ENCODE peak calls at places on chromosomes 5 and 9, in ten cellular contexts. Y, L, C, R, U, I, T, F, A and P are unnamed samples.
A peak's percentile ranks its signal among the peaks of the same experiment; 100 is the strongest.

GRCh38 chr5:129271309-129271708 is 176.8 kb downstream of the ISOC1 start:
- DNase-seq in C (no peak), Y (no peak), U (peak; percentile 58), R (no peak), I (no peak), F (peak; percentile 19), A (no peak), T (peak; percentile 9), L (peak; percentile 33), P (no peak)

GRCh38 chr9:121577201-121577600 is 74.2 kb upstream of the DAB2IP start:
- DNase-seq in A (no peak), F (no peak), U (no peak), C (no peak), T (no peak), I (no peak), L (no peak), R (no peak), Y (no peak), P (no peak)

GRCh38 chr9:79362100-79363081 is 209.4 kb upstream of the TLE4 start:
- DNase-seq in C (no peak), I (no peak), L (peak; percentile 60), T (peak; percentile 82), R (no peak), F (no peak), U (peak; percentile 59), Y (no peak), A (no peak), P (no peak)

GRCh38 chr5:17192191-17192590 is 25.2 kb upstream of the BASP1 start:
- DNase-seq in U (no peak), C (no peak), Y (no peak), F (no peak), T (no peak), L (no peak), I (no peak), A (no peak), R (no peak), P (no peak)

GRCh38 chr9:137083418-137084004 is 3.3 kb upstream of the MAN1B1 start:
- DNase-seq in C (peak; percentile 97), U (peak; percentile 96), L (peak; percentile 97), F (peak; percentile 94), I (peak; percentile 89), T (peak; percentile 86), Y (peak; percentile 42), A (no peak), R (no peak), P (no peak)

GRCh38 chr5:157574456-157575095 is 999 bp downstream of the ADAM19 start:
- DNase-seq in C (no peak), T (no peak), R (peak; percentile 45), Y (peak; percentile 16), L (no peak), F (no peak), U (no peak), I (no peak), A (no peak), P (peak; percentile 51)

GRCh38 chr5:154189819-154190651 is 498 bp upstream of the GALNT10 start:
- DNase-seq in C (peak; percentile 74), Y (peak; percentile 74), I (no peak), R (peak; percentile 86), T (peak; percentile 83), F (peak; percentile 51), A (peak; percentile 76), U (peak; percentile 93), L (peak; percentile 35), P (peak; percentile 78)

GRCh38 chr9:137784046-137784445 is 93.5 kb upstream of the CACNA1B start:
- DNase-seq in F (no peak), U (no peak), C (no peak), I (no peak), R (no peak), L (no peak), A (no peak), T (peak; percentile 26), Y (no peak), P (no peak)

GRCh38 chr5:124702442-124703024 is 43.9 kb downstream of the ZNF608 start:
- DNase-seq in R (no peak), L (no peak), F (no peak), U (no peak), Y (no peak), C (peak; percentile 19), I (no peak), A (no peak), T (no peak), P (no peak)

GRCh38 chr9:76198336-76198735 is 195.9 kb downstream of the RFK start:
- DNase-seq in F (no peak), L (no peak), Y (no peak), I (no peak), U (peak; percentile 11), A (no peak), C (peak; percentile 84), T (no peak), R (no peak), P (no peak)

GRCh38 chr5:55538621-55539020 is 3.9 kb upstream of the PLPP1 start:
- DNase-seq in I (no peak), L (no peak), A (no peak), C (peak; percentile 18), F (no peak), T (no peak), U (no peak), R (no peak), Y (no peak), P (no peak)

GRCh38 chr9:98176391-98177259 is 15.8 kb downstream of the CORO2A start:
- DNase-seq in U (no peak), F (no peak), R (no peak), L (no peak), T (no peak), A (peak; percentile 62), Y (no peak), C (no peak), I (no peak), P (peak; percentile 1)

DNA sequence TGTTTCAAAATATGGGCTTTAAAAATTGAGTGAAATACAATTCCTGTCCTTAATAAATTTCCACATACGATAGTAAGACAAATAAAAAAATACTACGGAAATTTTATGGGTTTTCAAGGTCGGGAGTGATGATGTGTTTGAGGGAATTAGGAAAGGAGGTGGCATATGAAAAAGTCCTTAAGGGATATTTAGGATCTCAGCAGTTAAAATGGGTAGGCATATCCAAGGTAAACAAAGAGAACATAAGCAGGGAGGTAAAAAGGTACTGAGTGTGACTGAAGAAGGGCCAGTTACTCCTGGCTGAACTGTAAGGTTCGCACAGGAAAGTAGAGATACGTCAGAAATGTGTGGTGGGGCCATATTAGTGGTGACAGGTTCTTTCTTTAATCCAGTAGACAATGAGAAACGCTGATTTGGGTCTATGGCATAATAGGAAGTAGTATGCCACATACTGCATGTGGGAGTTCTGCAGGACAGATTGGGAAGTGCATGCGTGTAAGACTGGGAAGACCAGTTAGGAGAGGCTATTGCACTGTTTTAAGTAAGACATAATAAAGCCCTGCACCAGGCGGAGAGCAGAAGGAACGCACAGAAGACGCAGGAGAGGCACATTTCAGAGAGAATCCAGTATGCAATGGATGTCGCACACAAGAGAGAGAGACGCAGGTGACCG is 932 bp upstream of the HMGCR start:
- DNase-seq in L (peak; percentile 89), F (peak; percentile 73), U (peak; percentile 80), T (peak; percentile 90), R (peak; percentile 69), A (peak; percentile 80), I (peak; percentile 81), C (peak; percentile 89), Y (peak; percentile 21), P (no peak)
- TF ChIP-seq CTCF in L (peak; percentile 53), F (no peak), U (peak; percentile 45), T (no peak), R (peak; percentile 8), A (peak; percentile 33), I (peak; percentile 16), C (peak; percentile 32), Y (no peak), P (peak; percentile 56)

GRCh38 chr5:137498301-137498735 is 808 bp downstream of the SPOCK1 start:
- DNase-seq in U (no peak), L (peak; percentile 15), T (peak; percentile 19), A (no peak), F (no peak), R (no peak), I (no peak), Y (peak; percentile 18), C (no peak), P (peak; percentile 63)

GRCh38 chr5:137500616-137501225 is 1.6 kb upstream of the SPOCK1 start:
- DNase-seq in F (no peak), T (no peak), R (no peak), A (no peak), L (no peak), U (no peak), Y (no peak), I (no peak), C (no peak), P (no peak)

GRCh38 chr5:137498736-137499505 is at the start of gene SPOCK1:
- DNase-seq in R (peak; percentile 81), T (peak; percentile 75), U (peak; percentile 80), F (peak; percentile 12), L (peak; percentile 47), C (peak; percentile 61), Y (peak; percentile 54), A (no peak), I (no peak), P (peak; percentile 85)

GRCh38 chr5:137496919-137497318 is 2.2 kb downstream of the SPOCK1 start:
- DNase-seq in I (peak; percentile 19), Y (no peak), C (no peak), U (no peak), R (no peak), F (no peak), T (no peak), A (no peak), L (no peak), P (no peak)

GRCh38 chr5:137497396-137498290 is 1.5 kb downstream of the SPOCK1 start:
- DNase-seq in T (peak; percentile 35), C (no peak), F (no peak), Y (peak; percentile 43), L (peak; percentile 31), I (no peak), A (no peak), R (no peak), U (peak; percentile 28), P (no peak)
- TF ChIP-seq CTCF in T (peak; percentile 28), C (no peak), F (no peak), Y (no peak), L (peak; percentile 40), I (no peak), A (no peak), R (no peak), U (no peak), P (no peak)

GRCh38 chr5:140169410-140169809 is 5.6 kb upstream of the CYSTM1 start:
- DNase-seq in R (no peak), Y (no peak), C (peak; percentile 45), A (no peak), T (peak; percentile 33), F (no peak), L (no peak), U (peak; percentile 28), I (no peak), P (no peak)
- TF ChIP-seq CTCF in R (no peak), Y (no peak), C (no peak), A (peak; percentile 14), T (no peak), F (peak; percentile 65), L (no peak), U (peak; percentile 5), I (peak; percentile 6), P (no peak)

DNA sequence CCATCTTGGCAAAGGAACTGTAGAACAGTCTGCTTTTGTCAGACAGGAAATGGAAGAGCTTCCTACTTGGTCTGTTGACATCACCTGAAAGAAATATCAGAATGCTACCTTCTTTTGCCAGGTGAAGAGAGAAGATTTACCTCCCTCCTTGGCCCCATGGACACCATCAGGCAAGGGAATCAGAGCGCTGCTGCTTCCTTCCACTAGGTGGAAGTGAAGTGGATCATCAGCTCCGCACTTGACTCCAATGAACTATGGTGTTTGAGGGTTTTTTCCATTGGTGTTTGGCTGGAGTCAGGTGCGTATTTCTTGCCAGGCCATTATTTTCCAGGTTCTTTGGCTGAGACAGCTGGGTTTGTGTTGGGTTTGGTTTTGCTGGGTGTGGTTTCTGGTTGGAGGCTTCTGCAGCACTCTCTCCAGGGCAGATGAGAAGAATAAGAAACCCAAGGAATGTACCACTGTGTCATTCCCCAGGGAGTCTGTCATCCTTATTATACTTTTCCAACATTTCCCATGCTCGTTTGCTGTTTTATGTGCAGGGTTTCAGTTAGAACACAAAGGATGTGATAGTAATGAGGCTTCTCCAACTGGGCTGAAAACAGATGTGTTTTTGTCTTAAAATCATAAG is 12.4 kb downstream of the SPATA31E1 start:
- DNase-seq in A (peak; percentile 17), L (no peak), R (no peak), Y (no peak), F (no peak), T (no peak), I (no peak), C (no peak), U (no peak), P (no peak)
- TF ChIP-seq CTCF in A (no peak), L (no peak), R (no peak), Y (no peak), F (no peak), T (no peak), I (peak; percentile 6), C (no peak), U (no peak), P (no peak)